ENCODE peak calls at places on chromosome 20, in five cellular contexts. J is glutamatergic neuron, D is foreskin keratinocyte, T is B cell, U is left ventricle myocardium inferior. I is an unnamed sample.

GRCh38 chr20:41308290-41308691 is 9.2 kb downstream of the ZHX3 start:
- DNase-seq in T (no peak), U (no peak), D (peak; percentile 80), J (no peak), I (no peak)

GRCh38 chr20:17465236-17465635 is 65.9 kb downstream of the BFSP1 start:
- DNase-seq in D (no peak), J (no peak), U (no peak), T (no peak), I (no peak)

GRCh38 chr20:11902264-11902663 is 15.4 kb upstream of the BTBD3 start:
- DNase-seq in U (no peak), D (no peak), J (no peak), T (no peak), I (no peak)

GRCh38 chr20:31790401-31790800 is 28.8 kb upstream of the MYLK2 start:
- DNase-seq in T (no peak), J (no peak), D (no peak), U (no peak), I (no peak)

GRCh38 chr20:56995635-56996075 is 270.8 kb downstream of the BMP7 start:
- DNase-seq in T (no peak), J (peak; percentile 75), U (no peak), D (no peak), I (peak; percentile 74)

GRCh38 chr20:1754749-1755148 is 97.2 kb upstream of the SIRPG start:
- DNase-seq in D (no peak), J (no peak), T (no peak), U (no peak), I (no peak)

GRCh38 chr20:40866056-40866455 is 162.6 kb upstream of the TOP1 start:
- DNase-seq in T (no peak), U (peak; percentile 27), J (peak; percentile 37), D (no peak), I (no peak)

GRCh38 chr20:14477125-14477524 is 139.7 kb upstream of the FLRT3 start:
- DNase-seq in T (no peak), D (no peak), U (no peak), J (no peak), I (no peak)

GRCh38 chr20:1287306-1287705 is 21.2 kb downstream of the SNPH start:
- DNase-seq in T (no peak), D (no peak), J (no peak), U (no peak), I (no peak)

GRCh38 chr20:54184920-54185626 is 11.3 kb upstream of the CYP24A1 start:
- DNase-seq in D (no peak), U (no peak), T (no peak), J (no peak), I (no peak)

GRCh38 chr20:53826597-53827291 is 233.1 kb upstream of the ZNF217 start:
- DNase-seq in U (no peak), T (peak; percentile 78), J (no peak), D (no peak), I (no peak)

GRCh38 chr20:32017711-32018251 is 7.5 kb downstream of the CCM2L start:
- DNase-seq in U (no peak), D (no peak), J (peak; percentile 70), T (peak; percentile 53), I (peak; percentile 60)

GRCh38 chr20:64159711-64160110 is 4.5 kb upstream of the MYT1 start:
- DNase-seq in D (no peak), U (no peak), J (peak; percentile 19), T (no peak), I (no peak)

GRCh38 chr20:57425150-57426013 is 34.2 kb downstream of the RBM38 start:
- DNase-seq in D (no peak), T (no peak), J (no peak), U (no peak), I (no peak)

GRCh38 chr20:56626367-56627121 is 2.6 kb upstream of the TFAP2C start:
- DNase-seq in J (peak; percentile 68), U (no peak), T (no peak), D (no peak), I (peak; percentile 35)

GRCh38 chr20:63740501-63741353 is 1.2 kb downstream of the SLC2A4RG start:
- DNase-seq in U (peak; percentile 95), T (no peak), J (peak; percentile 77), D (peak; percentile 61), I (peak; percentile 88)

GRCh38 chr20:7714549-7714948 is 225.7 kb downstream of the HAO1 start:
- DNase-seq in D (no peak), J (no peak), T (no peak), U (no peak), I (no peak)

GRCh38 chr20:32168184-32168910 is 39.2 kb downstream of the PLAGL2 start:
- DNase-seq in D (no peak), J (no peak), U (no peak), T (no peak), I (no peak)

GRCh38 chr20:64265201-64265600 is 9.7 kb downstream of the PCMTD2 start:
- DNase-seq in D (no peak), J (no peak), T (no peak), U (no peak), I (no peak)

GRCh38 chr20:38804682-38805501 is 605 bp upstream of the PPP1R16B start:
- DNase-seq in D (no peak), U (no peak), J (no peak), T (peak; percentile 85), I (no peak)

GRCh38 chr20:62143976-62144825 is 632 bp downstream of the SS18L1 start:
- DNase-seq in J (peak; percentile 70), D (no peak), T (no peak), U (peak; percentile 66), I (peak; percentile 59)

GRCh38 chr20:16423311-16424212 is 149.7 kb downstream of the KIF16B start:
- DNase-seq in T (no peak), J (no peak), D (no peak), U (no peak), I (no peak)

GRCh38 chr20:11814276-11814675 is 103.4 kb upstream of the BTBD3 start:
- DNase-seq in J (no peak), T (no peak), U (no peak), D (peak; percentile 59), I (no peak)

GRCh38 chr20:41650221-41650948 is 32.2 kb upstream of the CHD6 start:
- DNase-seq in T (no peak), U (no peak), J (no peak), D (no peak), I (no peak)

GRCh38 chr20:18258126-18258860 is 30.0 kb upstream of the ZNF133 start:
- DNase-seq in J (no peak), U (no peak), D (no peak), T (no peak), I (no peak)

GRCh38 chr20:14951707-14952106 is 614.3 kb upstream of the FLRT3 start:
- DNase-seq in U (no peak), T (no peak), J (no peak), D (no peak), I (no peak)

GRCh38 chr20:5156670-5157448 is 30.1 kb downstream of the CDS2 start:
- DNase-seq in U (no peak), J (no peak), D (no peak), T (no peak), I (no peak)

GRCh38 chr20:60365882-60366281 is 407.7 kb downstream of the CDH26 start:
- DNase-seq in U (no peak), T (no peak), J (no peak), D (no peak), I (no peak)

GRCh38 chr20:4637081-4637797 is 84.5 kb upstream of the PRND start:
- DNase-seq in D (peak; percentile 27), T (no peak), J (no peak), U (no peak), I (no peak)

GRCh38 chr20:17871861-17872260 is 96.7 kb downstream of the SNX5 start:
- DNase-seq in J (no peak), T (no peak), U (no peak), D (no peak), I (no peak)

GRCh38 chr20:51930775-51931174 is 128.5 kb upstream of the SALL4 start:
- DNase-seq in J (no peak), D (peak; percentile 55), U (no peak), T (no peak), I (no peak)

GRCh38 chr20:58683132-58683531 is 9.5 kb upstream of the NPEPL1 start:
- DNase-seq in D (no peak), U (no peak), J (no peak), T (no peak), I (no peak)

GRCh38 chr20:3612795-3613560 is 50.2 kb downstream of the GFRA4 start:
- DNase-seq in U (no peak), J (no peak), T (no peak), D (no peak), I (no peak)

GRCh38 chr20:64001607-64002011 is 20.7 kb downstream of the PRPF6 start:
- DNase-seq in T (no peak), D (no peak), U (no peak), J (no peak), I (no peak)

DNA sequence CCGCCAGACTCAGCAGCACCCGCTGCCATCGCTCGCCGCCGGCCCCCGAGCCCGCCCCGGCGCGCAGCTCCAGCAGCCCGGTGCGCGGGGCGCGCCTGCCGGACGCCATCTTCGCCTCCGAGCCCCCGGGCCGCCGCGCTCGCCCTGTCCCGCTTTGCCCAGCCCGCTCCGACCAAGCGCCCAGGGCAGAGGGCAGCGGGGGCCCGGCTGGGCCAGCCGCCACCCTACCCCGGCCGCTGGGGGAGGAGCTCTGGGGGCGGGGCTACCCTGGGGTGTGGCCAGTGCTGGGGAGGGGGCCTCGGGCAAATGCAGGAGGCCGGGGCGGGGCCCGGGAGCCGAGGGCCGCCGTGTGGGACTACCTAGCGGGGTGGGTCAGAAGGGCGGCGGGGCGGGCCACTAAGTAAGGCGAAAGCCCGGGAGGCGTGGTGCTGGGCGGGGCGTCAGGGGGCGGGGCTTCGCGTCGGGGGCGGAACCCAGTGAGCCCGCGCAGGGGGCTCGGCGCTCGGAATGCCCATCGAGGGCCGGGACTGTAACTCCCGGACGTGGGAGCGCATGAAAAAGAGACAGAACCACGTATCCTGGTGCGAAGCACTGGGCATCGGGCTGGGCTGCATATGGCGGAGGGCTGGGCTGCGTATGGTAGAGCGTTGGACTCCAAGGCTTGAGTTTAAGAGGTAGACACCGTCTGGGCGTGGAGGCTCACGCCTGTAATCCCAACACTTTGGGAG is at the start of gene SNTA1:
- DNase-seq in D (no peak), T (peak; percentile 94), J (peak; percentile 91), U (peak; percentile 95), I (peak; percentile 82)
- TF ChIP-seq CTCF in D (no peak), T (no peak), J (no peak), U (no peak), I (no peak)

GRCh38 chr20:20859510-20859909 is 147.1 kb upstream of the RALGAPA2 start:
- DNase-seq in U (no peak), T (no peak), D (no peak), J (no peak), I (no peak)

GRCh38 chr20:20869161-20869560 is 156.7 kb upstream of the RALGAPA2 start:
- DNase-seq in J (no peak), U (no peak), T (no peak), D (no peak), I (no peak)

GRCh38 chr20:20860078-20860806 is 147.8 kb upstream of the RALGAPA2 start:
- DNase-seq in T (peak; percentile 81), J (peak; percentile 99), U (peak; percentile 83), D (peak; percentile 25), I (peak; percentile 96)

GRCh38 chr20:20864346-20865096 is 152.1 kb upstream of the RALGAPA2 start:
- DNase-seq in T (no peak), U (no peak), J (no peak), D (no peak), I (no peak)
- TF ChIP-seq CTCF in T (no peak), U (peak; percentile 28), J (peak; percentile 31), D (peak; percentile 37), I (no peak)

GRCh38 chr20:47304287-47304686 is 52.2 kb downstream of the ZMYND8 start:
- DNase-seq in D (no peak), U (no peak), T (no peak), J (no peak), I (no peak)
- TF ChIP-seq CTCF in D (no peak), U (no peak), T (no peak), J (no peak), I (no peak)

GRCh38 chr20:50338479-50339195 is 148.0 kb downstream of the CEBPB start:
- DNase-seq in J (no peak), U (no peak), T (no peak), D (no peak), I (no peak)
- TF ChIP-seq CTCF in J (no peak), U (no peak), T (no peak), D (no peak), I (no peak)